ENCODE peak calls at places on chromosomes 12 and 14, in five cellular contexts. One of them, this sample, is unnamed. For H3K9me3, the result is how much of the 10 kb centered on the place peaks cover.

GRCh38 chr14:103867523-103867953 is 20.2 kb upstream of the PPP1R13B start:
- DNase-seq in PC-9: peak
- DNase-seq in GM23248: no peak
- DNase-seq in MM.1S: no peak
- DNase-seq in HCT116: no peak
- DNase-seq in this sample: no peak

GRCh38 chr12:109069307-109070231 is 17.2 kb downstream of the USP30 start:
- DNase-seq in PC-9: no peak
- DNase-seq in GM23248: no peak
- DNase-seq in MM.1S: no peak
- DNase-seq in HCT116: no peak
- DNase-seq in this sample: peak

GRCh38 chr14:76953196-76953945 is 75.1 kb downstream of the IRF2BPL start:
- DNase-seq in PC-9: peak
- DNase-seq in GM23248: peak
- DNase-seq in MM.1S: no peak
- DNase-seq in HCT116: peak
- DNase-seq in this sample: no peak

GRCh38 chr12:59067068-59067467 is 146.8 kb upstream of the LRIG3 start:
- DNase-seq in PC-9: no peak
- DNase-seq in GM23248: peak
- DNase-seq in MM.1S: peak
- DNase-seq in HCT116: no peak
- DNase-seq in this sample: no peak

GRCh38 chr12:104137175-104137901 is 672 bp downstream of the NFYB start:
- DNase-seq in PC-9: peak
- DNase-seq in GM23248: peak
- DNase-seq in MM.1S: peak
- DNase-seq in HCT116: no peak
- DNase-seq in this sample: no peak

GRCh38 chr12:47413806-47414205 is 292.0 kb downstream of the RPAP3 start:
- DNase-seq in PC-9: no peak
- DNase-seq in GM23248: peak
- DNase-seq in MM.1S: no peak
- DNase-seq in HCT116: no peak
- DNase-seq in this sample: no peak

GRCh38 chr12:118098911-118099671 is 4.7 kb downstream of the VSIG10 start:
- DNase-seq in PC-9: peak
- DNase-seq in GM23248: no peak
- DNase-seq in MM.1S: no peak
- DNase-seq in HCT116: no peak
- DNase-seq in this sample: no peak

GRCh38 chr14:36059531-36059930 is 117.0 kb downstream of the PTCSC3 start:
- DNase-seq in PC-9: no peak
- DNase-seq in GM23248: no peak
- DNase-seq in MM.1S: no peak
- DNase-seq in HCT116: no peak
- DNase-seq in this sample: no peak

GRCh38 chr12:132710062-132710421 is 600 bp upstream of the PGAM5 start:
- DNase-seq in PC-9: no peak
- DNase-seq in GM23248: peak
- DNase-seq in MM.1S: no peak
- DNase-seq in HCT116: no peak
- DNase-seq in this sample: no peak

GRCh38 chr12:26090853-26091510 is 33.9 kb downstream of the BHLHE41 start:
- DNase-seq in PC-9: peak
- DNase-seq in GM23248: no peak
- DNase-seq in MM.1S: no peak
- DNase-seq in HCT116: no peak
- DNase-seq in this sample: no peak

GRCh38 chr12:93547778-93548177 is 24.7 kb upstream of the SOCS2 start:
- DNase-seq in PC-9: no peak
- DNase-seq in GM23248: no peak
- DNase-seq in MM.1S: no peak
- DNase-seq in HCT116: no peak
- DNase-seq in this sample: peak

GRCh38 chr14:37253905-37254304 is 56.2 kb downstream of the MIPOL1 start:
- DNase-seq in PC-9: peak
- DNase-seq in GM23248: peak
- DNase-seq in MM.1S: no peak
- DNase-seq in HCT116: no peak
- DNase-seq in this sample: no peak

GRCh38 chr12:68794653-68795253 is 13.2 kb upstream of the MDM2 start:
- DNase-seq in PC-9: no peak
- DNase-seq in GM23248: peak
- DNase-seq in MM.1S: no peak
- DNase-seq in HCT116: no peak
- DNase-seq in this sample: no peak

GRCh38 chr14:61517861-61518802 is 177.2 kb upstream of the HIF1A start:
- DNase-seq in PC-9: no peak
- DNase-seq in GM23248: no peak
- DNase-seq in MM.1S: no peak
- DNase-seq in HCT116: no peak
- DNase-seq in this sample: no peak

GRCh38 chr12:2494490-2495192 is 300.1 kb upstream of the FKBP4 start:
- DNase-seq in PC-9: no peak
- DNase-seq in GM23248: no peak
- DNase-seq in MM.1S: no peak
- DNase-seq in HCT116: no peak
- DNase-seq in this sample: peak

GRCh38 chr14:22515961-22516360 is 73.1 kb downstream of the DAD1 start:
- DNase-seq in PC-9: no peak
- DNase-seq in GM23248: no peak
- DNase-seq in MM.1S: no peak
- DNase-seq in HCT116: no peak
- DNase-seq in this sample: no peak

GRCh38 chr12:34249271-34249670 is 227.0 kb downstream of the ALG10 start:
- DNase-seq in PC-9: no peak
- DNase-seq in GM23248: no peak
- DNase-seq in MM.1S: no peak
- DNase-seq in HCT116: no peak
- DNase-seq in this sample: no peak

GRCh38 chr12:34244608-34245007 is 222.3 kb downstream of the ALG10 start:
- DNase-seq in PC-9: no peak
- DNase-seq in GM23248: no peak
- DNase-seq in MM.1S: no peak
- DNase-seq in HCT116: no peak
- DNase-seq in this sample: no peak
- H3K9me3 ChIP-seq in PC-9: under half
- H3K9me3 ChIP-seq in GM23248: under half
- H3K9me3 ChIP-seq in MM.1S: under half
- H3K9me3 ChIP-seq in HCT116: under half
- H3K9me3 ChIP-seq in this sample: under half

DNA sequence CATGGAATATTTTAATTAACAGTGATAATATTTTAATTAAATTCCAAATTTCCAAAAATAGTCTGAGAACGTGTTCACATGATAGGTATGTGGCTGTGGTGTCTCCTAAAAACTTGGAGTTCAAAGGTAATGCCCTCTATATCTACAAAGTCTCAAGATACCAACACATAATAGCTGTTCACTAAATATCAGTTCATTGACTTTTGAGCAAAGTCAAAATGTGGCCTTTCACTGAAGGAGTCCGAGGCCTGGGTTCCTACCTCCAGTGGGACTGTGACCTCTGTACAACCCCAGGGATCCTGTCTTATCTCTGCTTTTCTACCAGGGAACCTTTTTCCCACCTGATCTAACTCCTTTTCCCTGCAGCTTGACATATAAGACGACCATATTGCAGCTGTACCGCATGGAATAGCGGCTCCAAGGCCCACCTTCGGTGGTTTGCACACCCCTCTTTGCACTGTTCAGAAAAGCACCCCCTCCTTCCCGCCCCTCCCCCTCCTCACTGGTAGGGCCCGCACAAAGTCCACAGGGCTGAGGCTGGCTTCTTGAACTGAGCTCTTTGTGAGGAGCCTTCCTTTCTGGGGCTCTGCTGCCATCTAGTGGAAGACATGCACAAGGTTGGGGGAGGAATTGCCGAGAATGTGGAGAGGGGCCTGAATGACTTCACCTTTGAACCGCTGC is 3.1 kb downstream of the CCND2 start:
- DNase-seq in PC-9: peak
- DNase-seq in GM23248: peak
- DNase-seq in MM.1S: peak
- DNase-seq in HCT116: peak
- DNase-seq in this sample: peak
- TF ChIP-seq EZH2 in PC-9: no peak
- TF ChIP-seq EZH2 in GM23248: no peak
- TF ChIP-seq EZH2 in MM.1S: no peak
- TF ChIP-seq EZH2 in HCT116: no peak
- TF ChIP-seq EZH2 in this sample: no peak

GRCh38 chr14:27123162-27123561 is 525.3 kb upstream of the NOVA1 start:
- DNase-seq in PC-9: no peak
- DNase-seq in GM23248: no peak
- DNase-seq in MM.1S: no peak
- DNase-seq in HCT116: no peak
- DNase-seq in this sample: no peak
- H3K9me3 ChIP-seq in PC-9: under half
- H3K9me3 ChIP-seq in GM23248: under half
- H3K9me3 ChIP-seq in MM.1S: under half
- H3K9me3 ChIP-seq in HCT116: under half
- H3K9me3 ChIP-seq in this sample: under half

GRCh38 chr12:114451657-114452056 is 45.7 kb upstream of the TBX5 start:
- DNase-seq in PC-9: no peak
- DNase-seq in GM23248: no peak
- DNase-seq in MM.1S: no peak
- DNase-seq in HCT116: no peak
- DNase-seq in this sample: no peak

GRCh38 chr12:114447799-114448617 is 42.1 kb upstream of the TBX5 start:
- DNase-seq in PC-9: no peak
- DNase-seq in GM23248: no peak
- DNase-seq in MM.1S: no peak
- DNase-seq in HCT116: no peak
- DNase-seq in this sample: no peak

GRCh38 chr12:114448618-114448933 is 42.6 kb upstream of the TBX5 start:
- DNase-seq in PC-9: no peak
- DNase-seq in GM23248: no peak
- DNase-seq in MM.1S: no peak
- DNase-seq in HCT116: no peak
- DNase-seq in this sample: no peak

GRCh38 chr12:114450511-114451300 is 44.8 kb upstream of the TBX5 start:
- DNase-seq in PC-9: no peak
- DNase-seq in GM23248: no peak
- DNase-seq in MM.1S: no peak
- DNase-seq in HCT116: no peak
- DNase-seq in this sample: no peak

DNA sequence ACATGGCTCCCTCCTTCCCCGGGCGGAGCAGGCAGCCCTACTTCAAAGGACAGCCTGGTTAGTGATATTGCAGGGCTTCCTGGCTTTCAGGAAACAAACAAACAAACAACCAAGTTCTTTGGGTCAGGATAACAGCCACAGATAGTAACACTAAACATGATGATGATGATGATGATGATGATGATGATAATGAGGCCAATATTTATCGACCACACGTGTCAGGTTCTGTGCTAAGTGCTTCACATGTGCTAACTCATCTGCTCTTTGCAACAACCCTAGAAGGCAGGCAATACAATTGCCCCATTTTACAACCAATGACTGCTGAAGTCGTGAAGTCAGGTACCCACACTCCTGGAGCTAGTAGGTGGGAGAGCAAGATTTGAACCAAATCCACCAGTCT is 44.1 kb upstream of the TBX5 start:
- DNase-seq in PC-9: no peak
- DNase-seq in GM23248: no peak
- DNase-seq in MM.1S: no peak
- DNase-seq in HCT116: no peak
- DNase-seq in this sample: no peak
- TF ChIP-seq EZH2 in PC-9: no peak
- TF ChIP-seq EZH2 in GM23248: no peak
- TF ChIP-seq EZH2 in MM.1S: no peak
- TF ChIP-seq EZH2 in HCT116: no peak
- TF ChIP-seq EZH2 in this sample: no peak

GRCh38 chr14:106039400-106039799 is 513.0 kb downstream of the TMEM121 start:
- DNase-seq in PC-9: no peak
- DNase-seq in GM23248: no peak
- DNase-seq in MM.1S: no peak
- DNase-seq in HCT116: peak
- DNase-seq in this sample: no peak

DNA sequence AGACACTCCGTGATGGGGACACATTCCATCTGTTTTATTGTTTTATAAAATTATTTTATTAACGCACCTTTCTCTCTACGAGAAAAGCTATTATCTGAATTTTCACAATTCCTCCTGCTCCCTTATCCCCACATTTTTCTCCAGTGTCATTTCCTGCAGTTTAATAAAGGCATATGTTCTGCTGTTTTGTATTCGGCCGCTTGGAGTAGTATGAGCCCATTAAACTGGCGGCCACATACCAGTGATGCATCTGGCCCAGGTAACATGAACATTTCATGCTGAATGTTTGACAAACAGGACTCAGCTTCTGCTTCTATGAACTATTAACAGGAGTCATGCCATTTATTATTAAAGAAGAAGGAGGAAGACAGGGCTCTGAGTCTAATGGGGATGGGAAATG is 511.0 kb downstream of the TMEM121 start:
- DNase-seq in PC-9: no peak
- DNase-seq in GM23248: no peak
- DNase-seq in MM.1S: no peak
- DNase-seq in HCT116: no peak
- DNase-seq in this sample: no peak
- H3K9me3 ChIP-seq in PC-9: under half
- H3K9me3 ChIP-seq in GM23248: under half
- H3K9me3 ChIP-seq in MM.1S: under half
- H3K9me3 ChIP-seq in HCT116: under half
- H3K9me3 ChIP-seq in this sample: under half